ENCODE peak calls at places on chromosomes 11 and 22, in seven cellular contexts. G, S, H, J, V, B and U are unnamed samples.

GRCh38 chr11:82889133-82890001 is 10.9 kb downstream of the PRCP start:
- DNase-seq in G (no peak), B (no peak), H (no peak), S (peak), J (no peak), V (no peak), U (no peak)

GRCh38 chr11:74749127-74749964 is 697 bp downstream of the RNF169 start:
- DNase-seq in S (peak), B (peak), J (peak), G (peak), V (peak), H (peak), U (peak)

GRCh38 chr11:99370557-99371200 is 349.9 kb downstream of the CNTN5 start:
- DNase-seq in S (peak), J (peak), H (no peak), V (peak), B (peak), G (no peak), U (peak)

GRCh38 chr22:50548046-50548912 is 2.6 kb downstream of the KLHDC7B start:
- DNase-seq in B (peak), H (peak), S (no peak), V (no peak), G (peak), J (peak), U (no peak)

GRCh38 chr22:38758276-38758945 is 2.6 kb upstream of the SUN2 start:
- DNase-seq in V (peak), S (no peak), B (no peak), G (no peak), H (peak), J (no peak), U (no peak)

GRCh38 chr22:29744902-29745301 is 21.9 kb downstream of the ZMAT5 start:
- DNase-seq in S (no peak), H (peak), B (peak), G (no peak), J (peak), V (peak), U (peak)

GRCh38 chr22:21026783-21027692 is 5.3 kb downstream of the SLC7A4 start:
- DNase-seq in G (no peak), S (peak), H (peak), V (peak), J (peak), B (peak), U (peak)

GRCh38 chr22:38461414-38462081 is 6.3 kb upstream of the KDELR3 start:
- DNase-seq in B (peak), J (peak), S (peak), G (peak), V (peak), H (peak), U (peak)

GRCh38 chr11:111598546-111598945 is 3.7 kb upstream of the SIK2 start:
- DNase-seq in H (peak), J (peak), V (no peak), G (no peak), S (peak), B (peak), U (peak)

GRCh38 chr22:42757475-42757874 is 36.8 kb upstream of the A4GALT start:
- DNase-seq in S (no peak), G (no peak), B (no peak), J (peak), H (no peak), V (no peak), U (peak)

GRCh38 chr11:134578807-134579708 is 167.0 kb upstream of the B3GAT1 start:
- DNase-seq in H (no peak), S (no peak), G (no peak), B (no peak), V (no peak), J (no peak), U (no peak)

GRCh38 chr22:46854125-46854870 is 91.8 kb downstream of the TBC1D22A start:
- DNase-seq in G (peak), J (no peak), S (no peak), H (peak), B (no peak), V (no peak), U (peak)

GRCh38 chr11:70604630-70605520 is 206.5 kb downstream of the CTTN start:
- DNase-seq in B (no peak), G (no peak), V (peak), S (no peak), H (peak), J (peak), U (no peak)

GRCh38 chr22:31350410-31350863 is 4.3 kb upstream of the PATZ1 start:
- DNase-seq in V (no peak), B (peak), S (no peak), H (no peak), G (no peak), J (peak), U (peak)

GRCh38 chr11:67530282-67530592 is 7.0 kb upstream of the CABP2 start:
- DNase-seq in H (no peak), V (no peak), S (no peak), G (no peak), J (peak), B (no peak), U (no peak)

GRCh38 chr11:91133361-91133760 is 910.5 kb upstream of the CHORDC1 start:
- DNase-seq in S (peak), H (no peak), J (no peak), V (peak), G (no peak), B (no peak), U (peak)

GRCh38 chr11:19976281-19976941 is 183.9 kb downstream of the DBX1 start:
- DNase-seq in H (no peak), G (peak), V (no peak), J (no peak), S (no peak), B (no peak), U (no peak)

GRCh38 chr11:62069374-62069773 is 54.4 kb upstream of the INCENP start:
- DNase-seq in S (no peak), H (no peak), B (no peak), J (no peak), G (no peak), V (no peak), U (no peak)

GRCh38 chr11:69914286-69915150 is 95.3 kb upstream of the FGF3 start:
- DNase-seq in J (no peak), S (no peak), V (no peak), B (no peak), H (peak), G (peak), U (no peak)

GRCh38 chr11:121613724-121614123 is 161.0 kb upstream of the SORL1-AS1 start:
- DNase-seq in J (no peak), H (no peak), G (no peak), B (peak), V (peak), S (peak), U (no peak)

GRCh38 chr11:18720811-18721575 is 5.0 kb downstream of the IGSF22 start:
- DNase-seq in G (peak), H (peak), V (peak), S (peak), J (peak), B (peak), U (peak)

GRCh38 chr11:66277475-66278391 is at the start of gene CNIH2:
- DNase-seq in B (no peak), S (no peak), V (no peak), J (peak), H (peak), G (peak), U (no peak)

GRCh38 chr11:62921201-62921572 is at the start of gene CHRM1:
- DNase-seq in V (no peak), H (no peak), S (no peak), B (no peak), J (no peak), G (no peak), U (no peak)

GRCh38 chr11:114610984-114611944 is 15.7 kb upstream of the NXPE4 start:
- DNase-seq in G (no peak), H (no peak), J (peak), V (no peak), S (peak), B (peak), U (peak)

GRCh38 chr11:118622376-118623290 is 15.2 kb downstream of the PHLDB1 start:
- DNase-seq in G (no peak), B (peak), V (peak), J (peak), S (peak), H (peak), U (peak)

GRCh38 chr11:7688238-7688826 is 15.0 kb upstream of the CYB5R2 start:
- DNase-seq in B (peak), G (no peak), V (peak), H (no peak), J (peak), S (peak), U (peak)

GRCh38 chr11:111941963-111942362 is 4.8 kb downstream of the DIXDC1 start:
- DNase-seq in J (peak), B (no peak), S (no peak), H (peak), V (peak), G (no peak), U (no peak)

GRCh38 chr11:129247129-129247528 is 55.0 kb upstream of the ARHGAP32 start:
- DNase-seq in G (no peak), S (peak), B (no peak), H (no peak), J (peak), V (no peak), U (peak)

GRCh38 chr22:41772645-41773044 is 27.8 kb upstream of the CCDC134 start:
- DNase-seq in J (peak), B (no peak), G (no peak), H (no peak), S (no peak), V (no peak), U (no peak)

GRCh38 chr11:58739725-58740430 is 8.1 kb upstream of the GLYAT start:
- DNase-seq in B (no peak), J (peak), G (no peak), H (no peak), V (no peak), S (peak), U (peak)

GRCh38 chr11:44726278-44727113 is at the start of gene TSPAN18:
- DNase-seq in S (no peak), G (peak), V (no peak), J (peak), B (no peak), H (peak), U (no peak)

GRCh38 chr11:62449451-62449851 is 30.6 kb downstream of the SCGB1A1 start:
- DNase-seq in H (peak), B (no peak), S (no peak), V (peak), J (peak), G (peak), U (no peak)

GRCh38 chr11:67613960-67614715 is 7.4 kb downstream of the NDUFV1 start:
- DNase-seq in B (peak), V (peak), S (peak), G (peak), H (peak), J (peak), U (peak)